ENCODE peak calls at places on chromosomes 2 and 18, in ten cellular contexts. Z, P, F, S, B, V, O, N, K and H are unnamed samples.
A peak's percentile ranks its signal among the peaks of the same experiment; 100 is the strongest.

GRCh38 chr2:191878576-191879298 is 31.8 kb upstream of the CAVIN2 start:
- DNase-seq in P (no peak), O (no peak), N (no peak), V (no peak), F (peak; percentile 87), B (no peak), S (no peak), K (peak; percentile 69), Z (peak; percentile 82), H (peak; percentile 90)

GRCh38 chr2:189293164-189293563 is 113.6 kb upstream of the COL5A2 start:
- DNase-seq in B (no peak), K (no peak), O (no peak), V (no peak), N (no peak), P (no peak), F (peak; percentile 74), S (no peak), Z (peak; percentile 59), H (no peak)

GRCh38 chr2:42770288-42771131 is 6.6 kb upstream of the OXER1 start:
- DNase-seq in O (no peak), V (no peak), Z (no peak), B (no peak), N (no peak), F (peak; percentile 54), P (no peak), K (no peak), S (peak; percentile 77), H (peak; percentile 9)

GRCh38 chr18:79050005-79050404 is 19.2 kb upstream of the ATP9B start:
- DNase-seq in F (no peak), B (no peak), V (no peak), P (no peak), Z (no peak), S (no peak), N (no peak), K (no peak), O (no peak), H (no peak)

GRCh38 chr2:147888665-147889064 is 43.8 kb downstream of the ACVR2A start:
- DNase-seq in K (no peak), F (no peak), V (no peak), B (no peak), N (no peak), Z (no peak), S (no peak), P (no peak), O (no peak), H (no peak)

GRCh38 chr2:171272039-171272438 is 111.3 kb upstream of the TLK1 start:
- DNase-seq in B (no peak), S (no peak), K (peak; percentile 85), N (no peak), O (no peak), Z (peak; percentile 78), F (peak; percentile 94), V (no peak), P (no peak), H (peak; percentile 89)

GRCh38 chr2:101446869-101447268 is 28.0 kb downstream of the RFX8 start:
- DNase-seq in F (peak; percentile 43), P (no peak), K (no peak), Z (peak; percentile 61), V (no peak), N (no peak), O (no peak), S (no peak), B (no peak), H (peak; percentile 97)

GRCh38 chr2:21438949-21439348 is 315.2 kb downstream of the TDRD15 start:
- DNase-seq in N (no peak), K (peak; percentile 34), S (no peak), V (no peak), F (peak; percentile 12), Z (no peak), P (no peak), B (no peak), O (no peak), H (peak; percentile 70)

GRCh38 chr2:235041221-235041917 is 89.6 kb downstream of the SH3BP4 start:
- DNase-seq in F (no peak), V (no peak), N (no peak), O (no peak), K (no peak), S (no peak), P (no peak), B (no peak), Z (no peak), H (no peak)

GRCh38 chr2:20421988-20422678 is 24.7 kb upstream of the RHOB start:
- DNase-seq in S (no peak), V (no peak), B (peak; percentile 96), Z (peak; percentile 90), F (peak; percentile 96), K (no peak), O (peak; percentile 29), P (no peak), N (no peak), H (peak; percentile 81)

GRCh38 chr2:235063501-235063961 is 111.7 kb downstream of the SH3BP4 start:
- DNase-seq in V (no peak), S (no peak), F (no peak), K (no peak), B (peak; percentile 87), Z (no peak), P (no peak), O (no peak), N (no peak), H (no peak)

GRCh38 chr2:170771049-170771937 is 1.1 kb downstream of the ERICH2 start:
- DNase-seq in O (peak; percentile 62), N (peak; percentile 67), V (peak; percentile 12), Z (no peak), B (no peak), S (no peak), P (no peak), K (peak; percentile 44), F (no peak), H (no peak)

GRCh38 chr18:55353806-55354205 is 234.2 kb downstream of the TCF4 start:
- DNase-seq in O (no peak), S (no peak), K (no peak), Z (no peak), P (no peak), V (no peak), B (no peak), N (no peak), F (no peak), H (no peak)

GRCh38 chr2:73827018-73827417 is 1.7 kb upstream of the STAMBP start:
- DNase-seq in V (no peak), K (peak; percentile 10), O (no peak), N (no peak), P (no peak), Z (no peak), B (no peak), F (peak; percentile 59), S (no peak), H (peak; percentile 37)

GRCh38 chr2:69482471-69482870 is 45.2 kb upstream of the NFU1 start:
- DNase-seq in N (no peak), B (no peak), O (no peak), S (no peak), Z (no peak), P (no peak), F (no peak), V (no peak), K (peak; percentile 79), H (peak; percentile 54)